ENCODE peak calls at places on chromosomes 3 and 15, in six cellular contexts. X is activated CD4-positive, alpha-beta T cell treated with anti-CD3 and anti-CD28 coated beads for 24 hours; H is CD8-positive, alpha-beta memory T cell; M is fibroblast of mammary gland; K is upper lobe of right lung; F is lung. L is an unnamed sample.

GRCh38 chr15:67089218-67090193 is 24.1 kb downstream of the SMAD3 start:
- DNase-seq in X (no peak), H (no peak), M (peak; percentile 84), K (no peak), F (no peak), L (no peak)

GRCh38 chr3:157531771-157532170 is 28.6 kb upstream of the VEPH1 start:
- DNase-seq in X (no peak), H (no peak), M (peak; percentile 41), K (no peak), F (no peak), L (no peak)

GRCh38 chr3:119659584-119660291 is 651 bp downstream of the POPDC2 start:
- DNase-seq in X (no peak), H (no peak), M (no peak), K (no peak), F (no peak), L (no peak)

GRCh38 chr3:126521122-126521891 is 2.6 kb upstream of the CHST13 start:
- DNase-seq in X (no peak), H (no peak), M (no peak), K (peak; percentile 64), F (no peak), L (no peak)

GRCh38 chr3:146493221-146493620 is 23.9 kb upstream of the PLSCR2 start:
- DNase-seq in X (no peak), H (no peak), M (peak; percentile 76), K (no peak), F (no peak), L (no peak)

GRCh38 chr15:70291295-70291694 is 193.6 kb upstream of the TLE3 start:
- DNase-seq in X (no peak), H (no peak), M (no peak), K (peak; percentile 55), F (no peak), L (no peak)

GRCh38 chr3:161559177-161559998 is 62.8 kb downstream of the OTOL1 start:
- DNase-seq in X (no peak), H (no peak), M (peak; percentile 77), K (no peak), F (no peak), L (no peak)

GRCh38 chr15:100100926-100101325 is 240.8 kb downstream of the ADAMTS17 start:
- DNase-seq in X (no peak), H (no peak), M (no peak), K (no peak), F (no peak), L (no peak)

GRCh38 chr3:14418670-14419250 is 16.4 kb downstream of the SLC6A6 start:
- DNase-seq in X (no peak), H (no peak), M (no peak), K (peak; percentile 83), F (peak; percentile 80), L (no peak)

GRCh38 chr3:11671648-11672100 is 28.0 kb upstream of the VGLL4 start:
- DNase-seq in X (no peak), H (no peak), M (peak; percentile 61), K (no peak), F (no peak), L (no peak)

GRCh38 chr3:46893763-46894162 is 16.2 kb downstream of the PTH1R start:
- DNase-seq in X (no peak), H (no peak), M (no peak), K (no peak), F (no peak), L (no peak)

GRCh38 chr15:95132774-95133173 is 901.4 kb downstream of the MCTP2 start:
- DNase-seq in X (no peak), H (no peak), M (peak; percentile 91), K (no peak), F (no peak), L (no peak)

GRCh38 chr3:106457278-106458210 is 588.7 kb upstream of the CBLB start:
- DNase-seq in X (no peak), H (no peak), M (peak; percentile 96), K (no peak), F (no peak), L (no peak)

GRCh38 chr3:156628836-156629618 is 45.4 kb upstream of the TIPARP start:
- DNase-seq in X (no peak), H (no peak), M (no peak), K (no peak), F (no peak), L (no peak)

GRCh38 chr3:150091626-150092025 is 120.9 kb upstream of the PFN2 start:
- DNase-seq in X (no peak), H (no peak), M (no peak), K (no peak), F (no peak), L (no peak)

GRCh38 chr3:151772825-151773480 is 39.2 kb downstream of the AADACL2 start:
- DNase-seq in X (no peak), H (no peak), M (no peak), K (no peak), F (no peak), L (no peak)

GRCh38 chr3:13479332-13479581 is 849 bp upstream of the HDAC11 start:
- DNase-seq in X (peak; percentile 17), H (no peak), M (peak; percentile 27), K (peak; percentile 84), F (no peak), L (no peak)

GRCh38 chr3:105353485-105354161 is 13.1 kb upstream of the ALCAM start:
- DNase-seq in X (no peak), H (no peak), M (peak; percentile 59), K (peak; percentile 76), F (peak; percentile 29), L (no peak)

GRCh38 chr3:54324069-54324468 is 201.7 kb downstream of the CACNA2D3 start:
- DNase-seq in X (no peak), H (no peak), M (no peak), K (no peak), F (no peak), L (no peak)

GRCh38 chr15:28919201-28919627 is 33.4 kb downstream of the APBA2 start:
- DNase-seq in X (peak; percentile 36), H (no peak), M (no peak), K (peak; percentile 57), F (no peak), L (peak; percentile 15)

GRCh38 chr15:37094542-37095196 is 5.7 kb downstream of the MEIS2 start:
- DNase-seq in X (no peak), H (no peak), M (peak; percentile 88), K (no peak), F (no peak), L (no peak)

GRCh38 chr3:62589078-62589477 is 215.7 kb upstream of the FEZF2 start:
- DNase-seq in X (no peak), H (no peak), M (no peak), K (no peak), F (no peak), L (no peak)

GRCh38 chr15:83697716-83698115 is 43.8 kb downstream of the ADAMTSL3 start:
- DNase-seq in X (no peak), H (no peak), M (peak; percentile 6), K (no peak), F (no peak), L (no peak)

GRCh38 chr15:76199106-76200082 is 111.9 kb downstream of the ETFA start:
- DNase-seq in X (no peak), H (no peak), M (peak; percentile 93), K (peak; percentile 36), F (no peak), L (no peak)

GRCh38 chr3:12188681-12189287 is 30.1 kb upstream of the TIMP4 start:
- DNase-seq in X (no peak), H (no peak), M (no peak), K (no peak), F (no peak), L (no peak)

GRCh38 chr15:67776600-67776999 is 48.7 kb upstream of the SKOR1 start:
- DNase-seq in X (no peak), H (no peak), M (peak; percentile 8), K (no peak), F (no peak), L (no peak)

GRCh38 chr3:138348950-138349739 is 766 bp downstream of the MRAS start:
- DNase-seq in X (no peak), H (no peak), M (peak; percentile 33), K (no peak), F (no peak), L (no peak)

GRCh38 chr3:43024183-43024865 is 45.2 kb downstream of the GASK1A start:
- DNase-seq in X (peak; percentile 14), H (peak; percentile 18), M (no peak), K (no peak), F (no peak), L (peak; percentile 63)

GRCh38 chr15:70853855-70854668 is at the start of gene LARP6:
- DNase-seq in X (peak; percentile 25), H (no peak), M (no peak), K (no peak), F (no peak), L (no peak)

GRCh38 chr15:66284276-66284675 is 9.1 kb upstream of the DIS3L start:
- DNase-seq in X (no peak), H (no peak), M (no peak), K (no peak), F (no peak), L (no peak)

GRCh38 chr15:83698294-83698693 is 44.4 kb downstream of the ADAMTSL3 start:
- DNase-seq in X (no peak), H (no peak), M (peak; percentile 92), K (no peak), F (peak; percentile 34), L (no peak)

GRCh38 chr15:36468746-36469145 is 110.7 kb upstream of the CDIN1 start:
- DNase-seq in X (no peak), H (no peak), M (peak; percentile 63), K (no peak), F (peak; percentile 64), L (no peak)

GRCh38 chr3:14152233-14152962 is 26.0 kb downstream of the XPC start:
- DNase-seq in X (no peak), H (no peak), M (no peak), K (no peak), F (no peak), L (no peak)

GRCh38 chr3:130379274-130379673 is 33.8 kb downstream of the COL6A5 start:
- DNase-seq in X (no peak), H (no peak), M (peak; percentile 41), K (no peak), F (no peak), L (no peak)

GRCh38 chr3:126926684-126927404 is 56.1 kb upstream of the PLXNA1 start:
- DNase-seq in X (no peak), H (no peak), M (peak; percentile 95), K (no peak), F (peak; percentile 57), L (no peak)

L was measured in T-cell.